ENCODE peak calls at places on chromosomes 13 and 19, in five cellular contexts. C is pancreas, P is IMR-90, I is AG04450, N is osteoblast. J is an unnamed sample.

GRCh38 chr13:109123971-109124370 is 494.6 kb downstream of the MYO16 start:
- DNase-seq in C (no peak), P (no peak), I (no peak), N (no peak), J (peak; percentile 73)

GRCh38 chr13:43261018-43261417 is 237.6 kb downstream of the DNAJC15 start:
- DNase-seq in C (no peak), P (peak; percentile 90), I (peak; percentile 48), N (no peak), J (peak; percentile 7)

GRCh38 chr19:37986048-37986750 is 79.2 kb downstream of the SIPA1L3 start:
- DNase-seq in C (no peak), P (no peak), I (no peak), N (no peak), J (no peak)

GRCh38 chr13:50989476-50989875 is 79.9 kb downstream of the RNASEH2B start:
- DNase-seq in C (no peak), P (no peak), I (no peak), N (no peak), J (no peak)

GRCh38 chr19:28633223-28634030 is 579.5 kb downstream of the UQCRFS1 start:
- DNase-seq in C (no peak), P (peak; percentile 1), I (no peak), N (peak; percentile 41), J (peak; percentile 40)

GRCh38 chr19:5595129-5595528 is 27.4 kb upstream of the TINCR start:
- DNase-seq in C (no peak), P (no peak), I (no peak), N (peak; percentile 76), J (no peak)

GRCh38 chr19:11649941-11650340 is 52.7 kb downstream of the ZNF627 start:
- DNase-seq in C (no peak), P (peak; percentile 5), I (no peak), N (no peak), J (no peak)

GRCh38 chr13:112959206-112959605 is 9.8 kb upstream of the MCF2L start:
- DNase-seq in C (no peak), P (no peak), I (no peak), N (peak; percentile 67), J (no peak)

GRCh38 chr19:13208131-13208963 is 58.1 kb downstream of the IER2 start:
- DNase-seq in C (peak; percentile 49), P (peak; percentile 76), I (peak; percentile 63), N (peak; percentile 100), J (peak; percentile 81)

GRCh38 chr19:20269461-20269860 is 102.4 kb downstream of the ZNF486 start:
- DNase-seq in C (no peak), P (no peak), I (no peak), N (no peak), J (no peak)

GRCh38 chr13:25958983-25959382 is 92.8 kb downstream of the SHISA2 start:
- DNase-seq in C (no peak), P (no peak), I (no peak), N (no peak), J (no peak)

GRCh38 chr13:102779426-102780159 is 6.0 kb upstream of the TEX30 start:
- DNase-seq in C (no peak), P (no peak), I (no peak), N (no peak), J (no peak)
- H3K27ac ChIP-seq in C (no peak overlapping the region), P (no peak overlapping the region), I (no peak overlapping the region), N (no peak overlapping the region), J (no peak overlapping the region)

GRCh38 chr19:55173717-55174409 is 6.2 kb downstream of the SYT5 start:
- DNase-seq in C (no peak), P (peak; percentile 43), I (no peak), N (peak; percentile 99), J (peak; percentile 88)

GRCh38 chr19:55174425-55175116 is 5.5 kb downstream of the SYT5 start:
- DNase-seq in C (no peak), P (no peak), I (no peak), N (peak; percentile 74), J (no peak)

GRCh38 chr19:55173186-55173716 is 6.8 kb upstream of the DNAAF3 start:
- DNase-seq in C (no peak), P (no peak), I (no peak), N (peak; percentile 92), J (no peak)

GRCh38 chr19:55171440-55171839 is 5.0 kb upstream of the DNAAF3 start:
- DNase-seq in C (no peak), P (no peak), I (no peak), N (no peak), J (no peak)

DNA sequence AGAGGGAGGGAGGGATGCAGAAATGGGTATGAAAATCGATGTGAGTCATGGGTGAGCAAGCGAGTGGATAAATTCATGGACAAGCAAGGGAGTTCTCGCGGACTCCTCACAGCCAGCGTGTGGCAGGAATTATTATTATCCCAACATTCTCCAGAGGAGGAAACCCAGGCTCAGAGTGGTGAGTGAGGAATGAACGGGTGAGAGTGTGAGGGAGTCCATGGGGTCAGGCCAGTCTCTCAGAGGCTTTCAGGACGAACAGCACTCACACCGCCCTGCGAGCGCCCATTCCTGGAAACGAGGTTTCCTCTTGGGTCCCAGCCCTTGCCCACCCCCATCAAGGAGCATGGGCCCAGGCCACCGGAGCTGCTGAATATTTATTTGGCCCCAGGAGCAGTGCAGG is 6.3 kb upstream of the DNAAF3 start:
- DNase-seq in C (no peak), P (peak; percentile 75), I (no peak), N (peak; percentile 98), J (no peak)
- H3K4me3 ChIP-seq in C (no peak overlapping the region), P (no peak overlapping the region), I (peak overlapping the region; percentile 59), N (peak overlapping the region; percentile 80), J (no peak overlapping the region)

GRCh38 chr13:60379837-60380236 is 17.2 kb upstream of the TDRD3 start:
- DNase-seq in C (no peak), P (no peak), I (no peak), N (no peak), J (peak; percentile 38)
- TF ChIP-seq CTCF in C (no peak), P (no peak), I (peak; percentile 21), N (no peak), J (peak; percentile 37)

GRCh38 chr13:27851049-27851448 is 58.8 kb downstream of the GSX1 start:
- DNase-seq in C (no peak), P (no peak), I (no peak), N (no peak), J (no peak)
- H3K27ac ChIP-seq in C (no peak overlapping the region), P (no peak overlapping the region), I (no peak overlapping the region), N (no peak overlapping the region), J (no peak overlapping the region)

GRCh38 chr19:51702103-51702753 is 9.1 kb downstream of the SPACA6 start:
- DNase-seq in C (peak; percentile 90), P (peak; percentile 24), I (no peak), N (peak; percentile 86), J (peak; percentile 41)
- H3K4me3 ChIP-seq in C (peak overlapping the region; percentile 66), P (no peak overlapping the region), I (no peak overlapping the region), N (no peak overlapping the region), J (no peak overlapping the region)

GRCh38 chr19:18023596-18024212 is 15.7 kb downstream of the ARRDC2 start:
- DNase-seq in C (peak; percentile 76), P (no peak), I (no peak), N (peak; percentile 80), J (peak; percentile 95)

GRCh38 chr19:18017275-18018083 is 9.5 kb downstream of the ARRDC2 start:
- DNase-seq in C (no peak), P (no peak), I (no peak), N (peak; percentile 81), J (peak; percentile 35)

GRCh38 chr19:18021121-18021755 is 13.3 kb downstream of the ARRDC2 start:
- DNase-seq in C (peak; percentile 79), P (peak; percentile 88), I (no peak), N (peak; percentile 97), J (peak; percentile 80)

GRCh38 chr19:18020212-18021067 is 12.5 kb downstream of the ARRDC2 start:
- DNase-seq in C (peak; percentile 78), P (peak; percentile 49), I (no peak), N (peak; percentile 93), J (no peak)
- TF ChIP-seq CTCF in C (no peak), P (no peak), I (no peak), N (no peak), J (no peak)

J was measured in A673.